ENCODE peak calls at places on chromosomes 6 and 20, in six cellular contexts. One of them, this sample, is unnamed.

GRCh38 chr6:6932341-6932740 is 175.4 kb upstream of the RREB1 start:
- DNase-seq in ovary: no peak
- DNase-seq in GM12892: no peak
- DNase-seq in adrenal gland: no peak
- DNase-seq in Peyer's patch: no peak
- DNase-seq in endothelial cell of umbilical vein: no peak
- DNase-seq in this sample: no peak

GRCh38 chr6:16511723-16512584 is 249.3 kb downstream of the ATXN1 start:
- DNase-seq in ovary: no peak
- DNase-seq in GM12892: no peak
- DNase-seq in adrenal gland: no peak
- DNase-seq in Peyer's patch: no peak
- DNase-seq in endothelial cell of umbilical vein: peak
- DNase-seq in this sample: no peak

GRCh38 chr6:41594326-41594725 is 43.9 kb upstream of the MDFI start:
- DNase-seq in ovary: no peak
- DNase-seq in GM12892: no peak
- DNase-seq in adrenal gland: no peak
- DNase-seq in Peyer's patch: no peak
- DNase-seq in endothelial cell of umbilical vein: no peak
- DNase-seq in this sample: no peak

GRCh38 chr20:59004493-59004762 is 2.6 kb downstream of the CTSZ start:
- DNase-seq in ovary: no peak
- DNase-seq in GM12892: no peak
- DNase-seq in adrenal gland: peak
- DNase-seq in Peyer's patch: no peak
- DNase-seq in endothelial cell of umbilical vein: no peak
- DNase-seq in this sample: no peak

GRCh38 chr6:129181001-129181400 is 298.1 kb downstream of the LAMA2 start:
- DNase-seq in ovary: no peak
- DNase-seq in GM12892: no peak
- DNase-seq in adrenal gland: no peak
- DNase-seq in Peyer's patch: no peak
- DNase-seq in endothelial cell of umbilical vein: no peak
- DNase-seq in this sample: no peak

GRCh38 chr20:38313676-38314075 is 9.7 kb downstream of the BPI start:
- DNase-seq in ovary: no peak
- DNase-seq in GM12892: no peak
- DNase-seq in adrenal gland: no peak
- DNase-seq in Peyer's patch: no peak
- DNase-seq in endothelial cell of umbilical vein: no peak
- DNase-seq in this sample: no peak

GRCh38 chr6:40977085-40977484 is 61.9 kb downstream of the UNC5CL start:
- DNase-seq in ovary: no peak
- DNase-seq in GM12892: no peak
- DNase-seq in adrenal gland: no peak
- DNase-seq in Peyer's patch: no peak
- DNase-seq in endothelial cell of umbilical vein: no peak
- DNase-seq in this sample: no peak

GRCh38 chr6:110688661-110689268 is 126.5 kb downstream of the CDK19 start:
- DNase-seq in ovary: no peak
- DNase-seq in GM12892: no peak
- DNase-seq in adrenal gland: no peak
- DNase-seq in Peyer's patch: no peak
- DNase-seq in endothelial cell of umbilical vein: no peak
- DNase-seq in this sample: no peak

GRCh38 chr6:138517635-138518034 is 18.3 kb upstream of the NHSL1 start:
- DNase-seq in ovary: peak
- DNase-seq in GM12892: peak
- DNase-seq in adrenal gland: peak
- DNase-seq in Peyer's patch: peak
- DNase-seq in endothelial cell of umbilical vein: peak
- DNase-seq in this sample: no peak

GRCh38 chr20:50346372-50347347 is 156.0 kb downstream of the CEBPB start:
- DNase-seq in ovary: peak
- DNase-seq in GM12892: no peak
- DNase-seq in adrenal gland: peak
- DNase-seq in Peyer's patch: peak
- DNase-seq in endothelial cell of umbilical vein: peak
- DNase-seq in this sample: peak

GRCh38 chr6:68313911-68314310 is 321.2 kb upstream of the ADGRB3 start:
- DNase-seq in ovary: no peak
- DNase-seq in GM12892: no peak
- DNase-seq in adrenal gland: no peak
- DNase-seq in Peyer's patch: no peak
- DNase-seq in endothelial cell of umbilical vein: no peak
- DNase-seq in this sample: no peak

GRCh38 chr20:38842558-38842981 is 37.1 kb downstream of the PPP1R16B start:
- DNase-seq in ovary: no peak
- DNase-seq in GM12892: peak
- DNase-seq in adrenal gland: no peak
- DNase-seq in Peyer's patch: no peak
- DNase-seq in endothelial cell of umbilical vein: peak
- DNase-seq in this sample: no peak

GRCh38 chr6:107677399-107677798 is 146.7 kb downstream of the SCML4 start:
- DNase-seq in ovary: no peak
- DNase-seq in GM12892: no peak
- DNase-seq in adrenal gland: no peak
- DNase-seq in Peyer's patch: no peak
- DNase-seq in endothelial cell of umbilical vein: no peak
- DNase-seq in this sample: no peak

GRCh38 chr6:157428418-157429202 is 47.6 kb downstream of the ZDHHC14 start:
- DNase-seq in ovary: no peak
- DNase-seq in GM12892: no peak
- DNase-seq in adrenal gland: peak
- DNase-seq in Peyer's patch: no peak
- DNase-seq in endothelial cell of umbilical vein: no peak
- DNase-seq in this sample: no peak

GRCh38 chr20:47727170-47727880 is 58.0 kb downstream of the SULF2 start:
- DNase-seq in ovary: no peak
- DNase-seq in GM12892: peak
- DNase-seq in adrenal gland: peak
- DNase-seq in Peyer's patch: no peak
- DNase-seq in endothelial cell of umbilical vein: no peak
- DNase-seq in this sample: no peak

DNA sequence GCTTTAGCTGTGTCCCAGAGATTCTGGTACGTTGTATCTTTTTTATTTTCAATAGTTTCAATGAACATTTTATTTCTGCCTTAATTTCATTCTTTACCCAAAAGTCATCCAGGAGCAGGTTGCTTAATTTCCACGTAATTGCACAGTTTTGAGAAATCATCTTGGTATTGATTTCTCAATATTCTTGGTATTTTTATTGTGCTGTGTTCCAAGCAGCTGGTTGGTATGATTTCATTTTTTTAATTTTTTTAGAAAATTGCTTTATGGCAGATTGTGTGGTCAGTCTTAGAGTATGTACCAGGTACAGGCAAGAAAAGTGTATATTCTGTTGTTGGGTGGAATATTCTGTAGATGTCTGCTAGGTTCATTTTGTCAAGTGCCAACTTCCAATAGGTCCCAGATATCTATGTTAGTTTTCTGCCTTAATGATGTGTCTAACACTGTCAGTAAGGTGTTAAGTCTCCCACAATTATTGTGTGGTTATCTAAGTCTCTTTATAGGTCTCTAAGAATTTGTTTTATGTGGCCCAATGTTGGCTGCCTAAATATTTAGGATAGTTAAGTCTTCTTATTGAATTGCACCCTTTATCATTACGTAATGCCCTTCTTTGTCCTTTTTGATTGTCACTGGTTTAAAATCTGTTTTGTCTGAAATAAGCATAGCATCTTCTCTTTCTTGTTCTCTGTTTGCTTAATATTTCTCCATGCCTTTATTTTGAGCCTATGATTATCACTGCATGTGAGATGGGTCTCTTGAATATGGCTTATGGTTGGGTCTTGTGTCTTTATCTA is 366.9 kb upstream of the IRAK1BP1 start:
- DNase-seq in ovary: no peak
- DNase-seq in GM12892: no peak
- DNase-seq in adrenal gland: no peak
- DNase-seq in Peyer's patch: no peak
- DNase-seq in endothelial cell of umbilical vein: no peak
- DNase-seq in this sample: no peak
- TF ChIP-seq POLR2A in ovary: no peak
- TF ChIP-seq POLR2A in GM12892: no peak
- TF ChIP-seq POLR2A in adrenal gland: no peak
- TF ChIP-seq POLR2A in Peyer's patch: no peak
- TF ChIP-seq POLR2A in endothelial cell of umbilical vein: no peak
- TF ChIP-seq POLR2A in this sample: no peak

DNA sequence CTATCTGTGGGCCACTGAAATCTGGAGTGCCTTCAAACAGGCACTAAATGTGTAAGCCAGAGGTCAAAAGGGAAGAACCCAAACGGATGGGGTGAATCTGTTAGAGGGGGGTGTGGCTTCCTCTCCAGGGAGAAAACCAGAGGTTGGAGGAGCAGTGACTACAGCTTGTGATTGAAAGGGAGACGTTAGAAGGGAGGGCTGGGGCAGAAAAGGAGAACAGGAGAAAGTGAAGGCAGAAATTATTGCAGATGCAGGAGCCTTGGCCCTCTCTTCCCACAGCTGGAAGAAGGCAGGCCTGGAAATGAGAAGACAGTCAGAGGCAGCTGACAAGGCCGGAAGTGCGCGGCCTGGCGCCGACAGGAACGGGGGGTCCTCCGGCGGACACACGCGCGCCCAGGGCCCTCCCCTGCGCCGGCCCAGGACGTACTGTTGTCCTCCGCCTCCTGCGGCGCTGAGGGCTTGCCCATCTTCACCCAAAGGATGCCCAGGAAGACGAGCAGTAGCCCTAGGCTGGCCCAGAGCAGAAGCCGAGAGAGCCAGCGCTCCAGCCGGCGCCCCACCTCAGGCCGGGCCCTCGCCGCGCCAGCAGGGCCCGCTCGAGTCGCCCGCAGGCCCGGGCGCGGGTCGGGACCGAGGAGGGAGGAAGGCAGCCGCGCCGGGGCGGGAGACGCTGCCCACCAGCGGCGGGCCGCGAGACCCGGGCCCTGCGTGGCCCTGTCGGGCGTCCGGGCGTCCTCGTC is 806 bp downstream of the LEMD2 start:
- DNase-seq in ovary: peak
- DNase-seq in GM12892: peak
- DNase-seq in adrenal gland: peak
- DNase-seq in Peyer's patch: peak
- DNase-seq in endothelial cell of umbilical vein: peak
- DNase-seq in this sample: peak
- TF ChIP-seq POLR2A in ovary: peak
- TF ChIP-seq POLR2A in GM12892: peak
- TF ChIP-seq POLR2A in adrenal gland: peak
- TF ChIP-seq POLR2A in Peyer's patch: peak
- TF ChIP-seq POLR2A in endothelial cell of umbilical vein: peak
- TF ChIP-seq POLR2A in this sample: peak

DNA sequence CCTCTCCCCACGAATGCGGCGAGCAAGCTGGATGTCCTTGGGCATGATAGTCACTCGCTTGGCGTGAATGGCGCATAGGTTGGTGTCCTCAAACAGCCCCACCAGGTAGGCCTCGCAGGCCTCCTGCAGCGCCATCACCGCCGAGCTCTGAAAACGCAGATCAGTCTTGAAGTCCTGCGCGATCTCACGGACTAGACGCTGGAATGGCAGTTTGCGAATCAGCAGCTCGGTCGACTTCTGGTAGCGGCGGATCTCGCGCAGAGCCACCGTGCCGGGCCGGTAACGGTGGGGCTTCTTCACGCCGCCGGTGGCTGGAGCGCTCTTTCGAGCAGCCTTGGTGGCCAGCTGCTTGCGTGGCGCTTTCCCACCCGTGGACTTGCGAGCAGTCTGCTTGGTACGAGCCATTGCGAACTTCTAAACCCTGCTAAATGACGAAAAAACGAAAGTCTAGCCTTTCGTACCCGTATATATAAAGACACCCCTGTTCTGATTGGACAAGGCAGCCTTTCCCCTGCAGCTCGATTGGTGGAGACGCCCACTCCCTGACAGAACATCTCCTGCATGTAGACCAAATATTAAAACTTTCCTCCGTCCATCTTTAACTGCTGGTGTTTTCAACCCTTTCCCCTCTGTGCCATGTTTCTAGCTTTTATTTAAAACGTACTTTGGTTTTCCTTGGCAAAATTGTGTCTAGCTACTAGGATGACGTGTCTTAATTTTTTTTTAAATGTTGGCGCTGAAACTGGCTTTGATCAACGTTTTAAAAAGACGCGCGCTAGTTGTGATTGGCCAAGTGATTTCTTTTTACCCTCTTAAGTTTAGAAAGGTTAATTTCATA is 109.8 kb downstream of the HFE start:
- DNase-seq in ovary: peak
- DNase-seq in GM12892: peak
- DNase-seq in adrenal gland: peak
- DNase-seq in Peyer's patch: peak
- DNase-seq in endothelial cell of umbilical vein: peak
- DNase-seq in this sample: peak
- TF ChIP-seq POLR2A in ovary: peak
- TF ChIP-seq POLR2A in GM12892: peak
- TF ChIP-seq POLR2A in adrenal gland: peak
- TF ChIP-seq POLR2A in Peyer's patch: peak
- TF ChIP-seq POLR2A in endothelial cell of umbilical vein: peak
- TF ChIP-seq POLR2A in this sample: peak

GRCh38 chr6:124962617-124963415 is 579 bp downstream of the RNF217 start:
- DNase-seq in ovary: peak
- DNase-seq in GM12892: no peak
- DNase-seq in adrenal gland: peak
- DNase-seq in Peyer's patch: peak
- DNase-seq in endothelial cell of umbilical vein: peak
- DNase-seq in this sample: peak

GRCh38 chr6:124964084-124964763 is 2.0 kb downstream of the RNF217 start:
- DNase-seq in ovary: peak
- DNase-seq in GM12892: no peak
- DNase-seq in adrenal gland: peak
- DNase-seq in Peyer's patch: no peak
- DNase-seq in endothelial cell of umbilical vein: peak
- DNase-seq in this sample: no peak

GRCh38 chr6:124964764-124965105 is 2.5 kb downstream of the RNF217 start:
- DNase-seq in ovary: no peak
- DNase-seq in GM12892: no peak
- DNase-seq in adrenal gland: no peak
- DNase-seq in Peyer's patch: no peak
- DNase-seq in endothelial cell of umbilical vein: no peak
- DNase-seq in this sample: no peak

GRCh38 chr6:124961784-124962611 is at the start of gene RNF217:
- DNase-seq in ovary: peak
- DNase-seq in GM12892: peak
- DNase-seq in adrenal gland: peak
- DNase-seq in Peyer's patch: peak
- DNase-seq in endothelial cell of umbilical vein: peak
- DNase-seq in this sample: peak

DNA sequence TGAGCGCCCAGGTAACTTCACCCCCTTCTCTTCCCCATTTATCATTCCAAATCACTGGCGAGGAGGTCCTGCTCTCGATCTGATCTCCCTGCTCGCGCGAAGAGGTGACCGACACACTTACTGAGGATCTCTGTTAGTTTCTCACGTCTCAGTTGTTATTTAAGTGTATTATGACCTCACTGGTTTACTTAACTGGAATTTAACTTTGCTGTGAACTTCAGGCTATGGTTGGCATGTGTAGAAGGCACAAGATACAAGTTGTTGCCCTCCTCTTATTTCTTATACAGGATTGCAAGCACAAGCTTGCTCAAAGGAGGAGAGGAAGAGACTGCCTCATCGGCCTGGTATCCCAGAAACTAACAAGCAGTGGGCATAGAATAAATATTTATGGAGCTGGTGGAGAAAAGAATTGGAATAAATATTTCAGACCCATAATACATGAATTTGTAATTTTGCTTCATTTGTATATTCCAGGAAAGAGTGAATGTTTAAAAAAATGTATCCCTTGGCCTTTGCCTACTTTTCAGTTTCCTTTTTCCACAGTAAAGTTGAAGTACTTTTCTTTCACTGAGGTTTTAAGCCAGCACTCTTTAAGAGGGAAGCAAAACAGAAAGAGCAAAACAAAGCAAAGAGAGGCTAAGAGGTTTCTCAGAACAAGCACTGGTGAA is 1.3 kb downstream of the RNF217 start:
- DNase-seq in ovary: no peak
- DNase-seq in GM12892: no peak
- DNase-seq in adrenal gland: peak
- DNase-seq in Peyer's patch: no peak
- DNase-seq in endothelial cell of umbilical vein: peak
- DNase-seq in this sample: peak
- TF ChIP-seq POLR2A in ovary: no peak
- TF ChIP-seq POLR2A in GM12892: no peak
- TF ChIP-seq POLR2A in adrenal gland: no peak
- TF ChIP-seq POLR2A in Peyer's patch: no peak
- TF ChIP-seq POLR2A in endothelial cell of umbilical vein: no peak
- TF ChIP-seq POLR2A in this sample: no peak